ENCODE peak calls at places on chromosomes 3 and 15, in ten cellular contexts. O is iPS DF 6.9; L is left ventricle myocardium superior; U is NCI-H345; T is Ammon's horn; J is T-helper 2 cell; Q is activated CD8-positive, alpha-beta memory T cell treated with anti-CD3 and anti-CD28 coated beads for 4 hours; V is ELR; Z is GM20000; B is NCI-H1417. G is an unnamed sample.

GRCh38 chr15:101445562-101446526 is 43.7 kb downstream of the PCSK6 start:
- DNase-seq in O (no peak), L (peak; percentile 89), U (no peak), T (no peak), J (no peak), Q (no peak), V (peak; percentile 78), Z (no peak), B (no peak), G (no peak)

GRCh38 chr15:48559270-48559669 is 86.2 kb downstream of the FBN1 start:
- DNase-seq in O (no peak), L (no peak), U (no peak), T (no peak), J (no peak), Q (no peak), V (peak; percentile 79), Z (no peak), B (no peak), G (no peak)

GRCh38 chr3:111910806-111911205 is 51.7 kb downstream of the PHLDB2 start:
- DNase-seq in O (no peak), L (no peak), U (no peak), T (peak; percentile 26), J (no peak), Q (no peak), V (peak; percentile 38), Z (no peak), B (no peak), G (no peak)

GRCh38 chr15:67545864-67546263 is 3.4 kb downstream of the MAP2K5 start:
- DNase-seq in O (no peak), L (no peak), U (no peak), T (no peak), J (no peak), Q (no peak), V (no peak), Z (no peak), B (no peak), G (no peak)

GRCh38 chr3:197201840-197202452 is 96.5 kb downstream of the DLG1 start:
- DNase-seq in O (no peak), L (no peak), U (no peak), T (no peak), J (no peak), Q (no peak), V (no peak), Z (no peak), B (no peak), G (no peak)

GRCh38 chr3:85758442-85758841 is 799.7 kb downstream of the CADM2 start:
- DNase-seq in O (no peak), L (no peak), U (no peak), T (no peak), J (no peak), Q (no peak), V (no peak), Z (no peak), B (no peak), G (no peak)

GRCh38 chr3:23816721-23817120 is 11.0 kb downstream of the UBE2E1 start:
- DNase-seq in O (no peak), L (no peak), U (no peak), T (no peak), J (no peak), Q (no peak), V (no peak), Z (no peak), B (no peak), G (no peak)

GRCh38 chr3:84960581-84960980 is 1.8 kb downstream of the CADM2 start:
- DNase-seq in O (no peak), L (no peak), U (no peak), T (peak; percentile 35), J (no peak), Q (no peak), V (no peak), Z (no peak), B (no peak), G (no peak)

GRCh38 chr3:126693921-126694320 is 10.1 kb upstream of the CHCHD6 start:
- DNase-seq in O (no peak), L (no peak), U (no peak), T (no peak), J (no peak), Q (no peak), V (no peak), Z (no peak), B (no peak), G (no peak)

GRCh38 chr15:25811481-25811906 is 51.6 kb downstream of the ATP10A start:
- DNase-seq in O (no peak), L (no peak), U (no peak), T (no peak), J (peak; percentile 7), Q (no peak), V (no peak), Z (peak; percentile 45), B (no peak), G (peak; percentile 59)

GRCh38 chr15:85755471-85755870 is 39.3 kb downstream of the KLHL25 start:
- DNase-seq in O (no peak), L (no peak), U (no peak), T (no peak), J (no peak), Q (no peak), V (no peak), Z (no peak), B (no peak), G (no peak)

GRCh38 chr3:51371943-51372557 is 13.0 kb upstream of the MANF start:
- DNase-seq in O (peak; percentile 57), L (no peak), U (peak; percentile 42), T (peak; percentile 69), J (no peak), Q (no peak), V (peak; percentile 78), Z (peak; percentile 59), B (peak; percentile 48), G (peak; percentile 28)

GRCh38 chr3:71503525-71504249 is 79.8 kb downstream of the FOXP1 start:
- DNase-seq in O (no peak), L (no peak), U (no peak), T (no peak), J (no peak), Q (no peak), V (peak; percentile 79), Z (no peak), B (no peak), G (no peak)

GRCh38 chr3:98954806-98955205 is 53.3 kb upstream of the DCBLD2 start:
- DNase-seq in O (no peak), L (no peak), U (no peak), T (no peak), J (no peak), Q (no peak), V (peak; percentile 85), Z (no peak), B (no peak), G (no peak)

GRCh38 chr3:94564247-94564646 is 501.4 kb downstream of the NSUN3 start:
- DNase-seq in O (no peak), L (no peak), U (no peak), T (no peak), J (no peak), Q (no peak), V (no peak), Z (no peak), B (no peak), G (no peak)

GRCh38 chr15:90294601-90295269 is 29.3 kb downstream of the NGRN start:
- DNase-seq in O (no peak), L (no peak), U (peak; percentile 54), T (no peak), J (no peak), Q (no peak), V (no peak), Z (no peak), B (no peak), G (no peak)

GRCh38 chr3:152968388-152969024 is 133.6 kb downstream of the P2RY1 start:
- DNase-seq in O (no peak), L (no peak), U (no peak), T (no peak), J (no peak), Q (no peak), V (no peak), Z (no peak), B (no peak), G (no peak)

GRCh38 chr3:151226088-151226563 is 23.1 kb upstream of the GPR171 start:
- DNase-seq in O (no peak), L (no peak), U (peak; percentile 8), T (no peak), J (peak; percentile 43), Q (no peak), V (peak; percentile 89), Z (no peak), B (no peak), G (no peak)

GRCh38 chr3:122947086-122947611 is 80.4 kb downstream of the SEMA5B start:
- DNase-seq in O (no peak), L (no peak), U (no peak), T (no peak), J (no peak), Q (no peak), V (no peak), Z (no peak), B (no peak), G (no peak)

GRCh38 chr3:190131329-190131728 is 10.6 kb upstream of the P3H2 start:
- DNase-seq in O (no peak), L (no peak), U (peak; percentile 46), T (no peak), J (no peak), Q (no peak), V (peak; percentile 92), Z (no peak), B (no peak), G (no peak)

GRCh38 chr15:92979011-92979701 is 79.0 kb downstream of the CHD2 start:
- DNase-seq in O (no peak), L (no peak), U (no peak), T (no peak), J (no peak), Q (no peak), V (peak; percentile 43), Z (no peak), B (no peak), G (no peak)

GRCh38 chr3:133572158-133573053 is 1.1 kb upstream of the CDV3 start:
- DNase-seq in O (no peak), L (no peak), U (no peak), T (peak; percentile 37), J (peak; percentile 30), Q (no peak), V (peak; percentile 78), Z (peak; percentile 59), B (no peak), G (peak; percentile 46)

GRCh38 chr3:123329636-123330340 is 119.1 kb downstream of the ADCY5 start:
- DNase-seq in O (no peak), L (no peak), U (no peak), T (no peak), J (no peak), Q (no peak), V (no peak), Z (no peak), B (no peak), G (no peak)

GRCh38 chr3:124833710-124834332 is 53.3 kb downstream of the ITGB5 start:
- DNase-seq in O (no peak), L (no peak), U (no peak), T (no peak), J (no peak), Q (no peak), V (peak; percentile 42), Z (no peak), B (no peak), G (no peak)

GRCh38 chr3:30470566-30470965 is 135.8 kb upstream of the TGFBR2 start:
- DNase-seq in O (no peak), L (no peak), U (no peak), T (no peak), J (no peak), Q (no peak), V (no peak), Z (no peak), B (no peak), G (no peak)

GRCh38 chr15:48384616-48385015 is 53.4 kb downstream of the DUT start:
- DNase-seq in O (no peak), L (no peak), U (no peak), T (no peak), J (no peak), Q (no peak), V (peak; percentile 25), Z (no peak), B (no peak), G (no peak)

GRCh38 chr3:191331443-191331842 is 1.1 kb upstream of the UTS2B start:
- DNase-seq in O (no peak), L (no peak), U (no peak), T (no peak), J (no peak), Q (no peak), V (peak; percentile 85), Z (no peak), B (no peak), G (no peak)

GRCh38 chr3:16609927-16610580 is 4.8 kb upstream of the DAZL start:
- DNase-seq in O (no peak), L (no peak), U (no peak), T (no peak), J (no peak), Q (no peak), V (no peak), Z (no peak), B (no peak), G (no peak)